ENCODE peak calls at places on chromosome 18, in six cellular contexts. E, N, C, Y, L and D are unnamed samples.

GRCh38 chr18:79169958-79170555 is 100.9 kb downstream of the ATP9B start:
- DNase-seq in E (no peak), N (no peak), C (peak), Y (no peak), L (peak), D (no peak)

GRCh38 chr18:26422472-26423162 is 125.7 kb downstream of the KCTD1 start:
- DNase-seq in E (no peak), N (no peak), C (no peak), Y (no peak), L (no peak), D (no peak)

GRCh38 chr18:49160075-49160930 is 209.5 kb upstream of the SMAD7 start:
- DNase-seq in E (no peak), N (no peak), C (no peak), Y (no peak), L (no peak), D (no peak)

GRCh38 chr18:35580748-35581534 is 599 bp upstream of the GALNT1 start:
- DNase-seq in E (no peak), N (peak), C (peak), Y (peak), L (peak), D (no peak)

GRCh38 chr18:32881009-32881408 is 108.2 kb upstream of the KLHL14 start:
- DNase-seq in E (no peak), N (no peak), C (no peak), Y (no peak), L (no peak), D (no peak)

GRCh38 chr18:34399892-34400291 is 175.2 kb upstream of the NOL4 start:
- DNase-seq in E (no peak), N (no peak), C (no peak), Y (no peak), L (no peak), D (no peak)

GRCh38 chr18:49464718-49465598 is 4.5 kb upstream of the DYM start:
- DNase-seq in E (no peak), N (no peak), C (no peak), Y (no peak), L (peak), D (no peak)

GRCh38 chr18:5543854-5544389 is at the start of gene EPB41L3:
- DNase-seq in E (no peak), N (no peak), C (no peak), Y (no peak), L (peak), D (no peak)